ENCODE peak calls at places on chromosomes 16 and 17, in six cellular contexts. K, U, Y, A, W and V are unnamed samples.
A peak's percentile ranks its signal among the peaks of the same experiment; 100 is the strongest.

GRCh38 chr16:8853611-8854010 is 15.2 kb downstream of the CARHSP1 start:
- DNase-seq in A (no peak), Y (no peak), W (no peak), U (no peak), K (no peak), V (no peak)

GRCh38 chr16:86375370-86375769 is 135.0 kb upstream of the FOXF1 start:
- DNase-seq in Y (no peak), W (no peak), U (no peak), K (no peak), A (no peak), V (no peak)

GRCh38 chr17:55547027-55547670 is 35.9 kb upstream of the SMIM36 start:
- DNase-seq in W (no peak), Y (no peak), A (no peak), U (no peak), K (no peak), V (no peak)

GRCh38 chr16:74731853-74732477 is 31.3 kb upstream of the MLKL start:
- DNase-seq in K (no peak), U (no peak), A (no peak), Y (no peak), W (no peak), V (no peak)

GRCh38 chr17:79464310-79465010 is 146.4 kb downstream of the RBFOX3 start:
- DNase-seq in U (no peak), W (no peak), A (no peak), Y (no peak), K (no peak), V (no peak)

GRCh38 chr17:44198721-44199552 is 747 bp downstream of the ATXN7L3 start:
- DNase-seq in Y (peak; percentile 64), K (no peak), U (peak; percentile 52), A (no peak), W (no peak), V (peak; percentile 84)

GRCh38 chr17:5619088-5619740 is 34.9 kb upstream of the NLRP1 start:
- DNase-seq in Y (no peak), U (peak; percentile 86), A (no peak), K (no peak), W (no peak), V (no peak)

GRCh38 chr16:57132470-57132869 is 40.1 kb downstream of the CPNE2 start:
- DNase-seq in U (no peak), K (no peak), A (no peak), W (no peak), Y (no peak), V (no peak)

GRCh38 chr16:65889533-65889966 is 476.9 kb upstream of the CDH5 start:
- DNase-seq in A (no peak), W (no peak), U (no peak), K (no peak), Y (no peak), V (no peak)

GRCh38 chr16:70577256-70577698 is 53.7 kb downstream of the SF3B3 start:
- DNase-seq in U (no peak), K (no peak), W (no peak), Y (peak; percentile 52), A (no peak), V (no peak)

GRCh38 chr17:40480501-40481003 is 20.9 kb downstream of the TNS4 start:
- DNase-seq in A (no peak), W (no peak), Y (no peak), K (no peak), U (peak; percentile 79), V (no peak)

GRCh38 chr17:11986939-11987329 is 10.3 kb downstream of the ZNF18 start:
- DNase-seq in A (no peak), K (no peak), Y (no peak), U (peak; percentile 0), W (no peak), V (no peak)

GRCh38 chr16:83268164-83268563 is 539.6 kb upstream of the HSBP1 start:
- DNase-seq in U (no peak), W (no peak), K (no peak), A (no peak), Y (no peak), V (no peak)

GRCh38 chr16:69410285-69410990 is 14.0 kb upstream of the CYB5B start:
- DNase-seq in W (no peak), Y (no peak), K (no peak), U (no peak), A (no peak), V (no peak)

GRCh38 chr17:379531-380200 is 27.1 kb upstream of the RPH3AL start:
- DNase-seq in U (peak; percentile 31), A (no peak), W (no peak), K (no peak), Y (no peak), V (no peak)

GRCh38 chr17:42403150-42403549 is 14.9 kb upstream of the STAT3 start:
- DNase-seq in W (no peak), K (no peak), U (peak; percentile 55), Y (no peak), A (no peak), V (no peak)